ENCODE peak calls at places on chromosomes 5 and 9, in five cellular contexts. E is HepG2, J is K562, K is GM12878, Z is H1. N is an unnamed sample.

GRCh38 chr5:73338201-73339126 is 110.1 kb downstream of the FOXD1 start:
- DNase-seq in J (no peak), E (peak), Z (no peak), K (no peak), N (no peak)

GRCh38 chr5:104412649-104413240 is 850.2 kb upstream of the NUDT12 start:
- DNase-seq in Z (peak), E (peak), K (no peak), J (no peak), N (no peak)

GRCh38 chr5:169607882-169608281 is 24.3 kb downstream of the SPDL1 start:
- DNase-seq in Z (no peak), J (no peak), E (no peak), K (no peak), N (no peak)

GRCh38 chr9:93683331-93684134 is 107.1 kb downstream of the PHF2 start:
- DNase-seq in Z (no peak), J (no peak), K (no peak), E (no peak), N (peak)

GRCh38 chr5:145562931-145563330 is 272.2 kb downstream of the PRELID2 start:
- DNase-seq in J (no peak), E (no peak), Z (no peak), K (no peak), N (no peak)

GRCh38 chr5:34009610-34010009 is 1.8 kb upstream of the AMACR start:
- DNase-seq in K (no peak), Z (no peak), J (no peak), E (no peak), N (no peak)

GRCh38 chr9:108057421-108058136 is 568.0 kb upstream of the KLF4 start:
- DNase-seq in E (no peak), Z (no peak), J (no peak), K (no peak), N (no peak)

GRCh38 chr9:108724669-108725068 is 131.1 kb downstream of the ACTL7B start:
- DNase-seq in E (no peak), Z (no peak), K (no peak), J (no peak), N (no peak)

GRCh38 chr5:116576043-116576713 is 1.6 kb upstream of the SEMA6A start:
- DNase-seq in K (no peak), E (peak), J (peak), Z (peak), N (peak)

GRCh38 chr9:124769451-124770358 is 1.4 kb downstream of the NR6A1 start:
- DNase-seq in Z (no peak), E (peak), K (no peak), J (peak), N (peak)

GRCh38 chr5:60997721-60998120 is 52.7 kb downstream of the NDUFAF2 start:
- DNase-seq in Z (no peak), E (no peak), K (no peak), J (no peak), N (no peak)

GRCh38 chr5:761206-761771 is 23.2 kb downstream of the ZDHHC11B start:
- DNase-seq in Z (no peak), E (no peak), J (no peak), K (no peak), N (peak)

GRCh38 chr5:14900661-14901461 is 29.3 kb upstream of the ANKH start:
- DNase-seq in J (no peak), Z (no peak), K (no peak), E (peak), N (peak)

GRCh38 chr9:120659209-120659608 is 55.1 kb downstream of the MEGF9 start:
- DNase-seq in K (no peak), E (no peak), J (no peak), Z (no peak), N (no peak)

GRCh38 chr5:169339869-169340268 is 38.9 kb upstream of the SLIT3 start:
- DNase-seq in Z (no peak), K (peak), E (no peak), J (no peak), N (no peak)

GRCh38 chr5:9932770-9933169 is 302.6 kb upstream of the TAS2R1 start:
- DNase-seq in K (no peak), E (no peak), Z (no peak), J (no peak), N (peak)

GRCh38 chr9:91001146-91001611 is 199.6 kb downstream of the SYK start:
- DNase-seq in K (no peak), J (no peak), E (no peak), Z (no peak), N (peak)

GRCh38 chr5:132260714-132261615 is 3.5 kb downstream of the PDLIM4 start:
- DNase-seq in K (peak), Z (no peak), E (no peak), J (peak), N (no peak)

GRCh38 chr5:145945620-145946111 is 9.3 kb downstream of the SH3RF2 start:
- DNase-seq in K (no peak), E (no peak), J (no peak), Z (no peak), N (no peak)

GRCh38 chr9:137679695-137680305 is 61.0 kb downstream of the EHMT1 start:
- DNase-seq in E (no peak), K (no peak), Z (no peak), J (no peak), N (no peak)

GRCh38 chr9:137682431-137682991 is 63.7 kb downstream of the EHMT1 start:
- DNase-seq in J (no peak), K (no peak), Z (no peak), E (no peak), N (no peak)

GRCh38 chr9:137678202-137678601 is 59.4 kb downstream of the EHMT1 start:
- DNase-seq in Z (no peak), E (no peak), K (no peak), J (no peak), N (no peak)

GRCh38 chr9:137679249-137679648 is 60.4 kb downstream of the EHMT1 start:
- DNase-seq in J (no peak), K (peak), Z (peak), E (no peak), N (no peak)

GRCh38 chr9:137680445-137681358 is 61.9 kb downstream of the EHMT1 start:
- DNase-seq in J (peak), K (no peak), Z (no peak), E (no peak), N (no peak)
- TF ChIP-seq GABPA in J (no peak), K (no peak), Z (no peak), E (no peak), N (no peak)

GRCh38 chr5:128537999-128538248 is at the start of gene FBN2:
- DNase-seq in Z (no peak), E (no peak), J (no peak), K (no peak), N (peak)
- H2AFZ ChIP-seq in Z (no peak), E (no peak), J (no peak), K (no peak), N (peak)

DNA sequence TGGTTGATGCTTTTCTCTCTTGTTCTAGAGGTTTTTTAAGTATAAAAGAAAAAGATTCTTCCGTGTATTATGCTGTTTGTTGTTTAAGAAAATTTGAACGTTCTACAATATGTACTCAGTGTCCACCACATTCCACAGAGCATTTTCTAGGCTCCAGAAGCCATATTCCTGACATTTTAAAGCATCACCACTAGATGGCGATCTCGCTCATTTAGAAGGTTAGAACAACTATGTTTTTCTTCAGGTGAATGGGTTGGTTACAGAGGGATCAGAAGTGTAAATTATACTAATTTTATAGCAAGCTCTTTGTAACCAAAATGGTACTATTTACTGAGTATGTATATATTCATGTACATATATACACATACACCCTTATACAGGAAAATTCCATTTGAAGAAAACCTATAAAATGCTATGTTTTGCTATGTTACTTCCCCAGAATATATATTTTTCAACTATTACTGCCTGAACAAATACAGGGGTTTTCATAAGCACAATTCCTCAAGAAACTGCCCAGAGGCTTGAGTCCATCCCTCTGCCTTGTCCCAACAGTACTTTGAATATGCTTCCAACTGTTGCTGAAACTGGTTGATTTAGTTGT is 284.3 kb downstream of the CCDC171 start:
- DNase-seq in Z (no peak), J (peak), E (peak), K (peak), N (peak)
- TF ChIP-seq GABPA in Z (no peak), J (no peak), E (no peak), K (no peak), N (no peak)

GRCh38 chr9:82554381-82554780 is 508.6 kb downstream of the RASEF start:
- DNase-seq in Z (no peak), J (no peak), K (no peak), E (no peak), N (peak)

GRCh38 chr9:82555408-82555807 is 507.5 kb downstream of the RASEF start:
- DNase-seq in K (no peak), Z (no peak), E (no peak), J (no peak), N (no peak)

GRCh38 chr9:82553654-82554366 is 509.1 kb downstream of the RASEF start:
- DNase-seq in J (no peak), Z (no peak), E (no peak), K (no peak), N (no peak)

GRCh38 chr9:82549174-82549821 is 513.6 kb downstream of the RASEF start:
- DNase-seq in J (no peak), Z (no peak), E (peak), K (no peak), N (no peak)

GRCh38 chr9:82552784-82553183 is 510.2 kb downstream of the RASEF start:
- DNase-seq in E (no peak), Z (no peak), J (no peak), K (no peak), N (no peak)
- H2AFZ ChIP-seq in E (no peak), Z (no peak), J (no peak), K (no peak), N (no peak)

DNA sequence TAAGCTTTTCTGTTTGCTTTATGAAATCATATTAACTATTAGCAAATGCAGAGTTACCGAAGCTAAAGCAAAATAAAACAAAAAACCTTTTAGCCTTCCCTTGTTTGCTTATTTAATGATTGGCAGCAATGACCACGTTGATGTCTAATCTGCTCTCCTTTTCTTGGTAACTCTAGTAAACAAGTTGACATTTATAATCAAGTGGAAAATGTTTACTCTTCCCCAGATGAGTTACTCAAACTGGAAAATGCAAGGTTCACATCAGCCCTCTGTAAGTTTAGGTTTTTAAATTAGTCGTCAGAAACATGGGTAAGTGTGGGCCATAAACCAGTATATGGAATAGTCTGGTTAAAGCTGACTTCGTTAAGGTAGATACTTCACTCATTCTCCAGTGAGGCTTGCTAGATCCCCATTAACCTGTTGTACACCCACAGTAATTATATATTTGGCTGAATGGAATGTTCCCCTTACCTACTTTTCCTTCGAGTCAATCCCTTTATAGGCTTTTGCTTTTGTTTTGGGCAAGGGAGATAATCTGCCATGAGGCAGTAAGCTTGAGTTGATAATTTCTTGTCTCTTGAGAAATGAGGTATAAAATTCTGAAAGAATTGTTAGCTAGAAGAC is 100.9 kb downstream of the GDNF start:
- DNase-seq in J (no peak), K (no peak), E (no peak), Z (no peak), N (no peak)
- TF ChIP-seq GABPA in J (no peak), K (no peak), E (no peak), Z (no peak), N (no peak)